ENCODE peak calls at places on chromosomes 3 and 15, in ten cellular contexts. J is ACHN; I is C1 segment of cervical spinal cord; W is endothelial cell; K is thoracic aorta; F is stimulated activated CD4-positive, alpha-beta T cell treated with anti-CD3 and anti-CD28 coated beads, TNF-alpha, amount 100 ng/mL, for 24 hours; U is hypothalamus; S is neural crest cell; H is fibroblast of gingiva; B is kidney epithelial cell. Q is an unnamed sample.

GRCh38 chr3:161038725-161039124 is 66.4 kb downstream of the B3GALNT1 start:
- DNase-seq in U (no peak), K (no peak), H (no peak), W (no peak), F (no peak), S (no peak), B (no peak), J (no peak), I (no peak), Q (no peak)

GRCh38 chr15:59657635-59658125 is 365 bp upstream of the GTF2A2 start:
- DNase-seq in S (no peak), U (no peak), K (no peak), F (no peak), B (no peak), H (no peak), I (no peak), J (no peak), W (no peak), Q (no peak)

GRCh38 chr3:31436830-31437229 is 95.9 kb upstream of the STT3B start:
- DNase-seq in F (no peak), I (no peak), B (no peak), W (no peak), U (no peak), K (no peak), J (no peak), H (no peak), S (no peak), Q (no peak)

GRCh38 chr15:70096215-70096974 is 1.3 kb downstream of the TLE3 start:
- DNase-seq in I (no peak), U (no peak), B (no peak), F (peak), W (peak), K (no peak), S (peak), H (peak), J (peak), Q (no peak)

GRCh38 chr3:81859524-81859923 is 98.1 kb upstream of the GBE1 start:
- DNase-seq in I (no peak), U (no peak), S (no peak), B (no peak), K (no peak), F (no peak), J (no peak), W (no peak), H (no peak), Q (no peak)

GRCh38 chr3:50317303-50317702 is 5.2 kb downstream of the HYAL2 start:
- DNase-seq in I (no peak), S (no peak), F (no peak), W (no peak), U (no peak), B (no peak), H (no peak), K (no peak), J (no peak), Q (no peak)

GRCh38 chr15:45100884-45101622 is 12.9 kb downstream of the DUOX2 start:
- DNase-seq in W (no peak), U (no peak), B (no peak), K (no peak), J (no peak), S (no peak), H (no peak), I (no peak), F (no peak), Q (no peak)

GRCh38 chr15:100669260-100669659 is 66.9 kb downstream of the ASB7 start:
- DNase-seq in U (no peak), K (no peak), H (no peak), I (no peak), F (no peak), J (no peak), W (no peak), B (no peak), S (no peak), Q (no peak)

GRCh38 chr15:76196286-76196948 is 114.9 kb downstream of the ETFA start:
- DNase-seq in S (no peak), H (peak), J (peak), F (no peak), I (peak), W (no peak), B (peak), U (peak), K (no peak), Q (peak)

GRCh38 chr15:58340176-58340575 is 91.6 kb upstream of the LIPC start:
- DNase-seq in S (no peak), U (no peak), J (no peak), I (no peak), K (no peak), H (no peak), B (no peak), F (no peak), W (no peak), Q (no peak)

GRCh38 chr15:64460737-64461576 is 579 bp downstream of the ZNF609 start:
- DNase-seq in F (no peak), K (no peak), S (no peak), W (peak), J (peak), I (no peak), H (peak), U (peak), B (peak), Q (peak)

GRCh38 chr15:57654136-57654845 is 52.2 kb upstream of the POLR2M start:
- DNase-seq in K (no peak), U (no peak), B (peak), F (no peak), J (no peak), S (no peak), H (peak), I (no peak), W (no peak), Q (no peak)

GRCh38 chr15:69380100-69380725 is 33.9 kb upstream of the KIF23 start:
- DNase-seq in I (no peak), K (no peak), H (peak), S (no peak), B (no peak), U (no peak), W (peak), J (no peak), F (no peak), Q (no peak)

GRCh38 chr3:70049761-70050160 is 50.2 kb downstream of the SAMMSON start:
- DNase-seq in H (peak), W (no peak), B (peak), J (peak), K (no peak), I (no peak), U (no peak), S (no peak), F (no peak), Q (no peak)

GRCh38 chr3:182837855-182838454 is 44.7 kb downstream of the ATP11B start:
- DNase-seq in I (no peak), W (no peak), J (peak), H (peak), F (no peak), B (no peak), U (no peak), S (no peak), K (no peak), Q (no peak)

GRCh38 chr15:99106417-99107220 is 1.7 kb downstream of the SYNM start:
- DNase-seq in B (no peak), W (no peak), J (no peak), F (no peak), K (no peak), H (no peak), I (no peak), U (no peak), S (no peak), Q (peak)

GRCh38 chr3:137610723-137611122 is 153.4 kb upstream of the SOX14 start:
- DNase-seq in F (no peak), W (no peak), H (no peak), B (no peak), U (no peak), J (no peak), S (no peak), I (no peak), K (no peak), Q (no peak)

GRCh38 chr3:25508901-25509300 is 80.8 kb downstream of the RARB start:
- DNase-seq in W (no peak), U (no peak), I (no peak), B (peak), H (no peak), J (peak), S (no peak), K (no peak), F (no peak), Q (no peak)

GRCh38 chr15:77076325-77076915 is 5.5 kb upstream of the TSPAN3 start:
- DNase-seq in K (no peak), H (no peak), B (no peak), S (no peak), I (no peak), F (no peak), U (peak), J (no peak), W (no peak), Q (no peak)

GRCh38 chr3:175266478-175266877 is 407.3 kb downstream of the NAALADL2 start:
- DNase-seq in W (no peak), B (no peak), K (no peak), F (no peak), S (no peak), U (no peak), I (no peak), J (no peak), H (peak), Q (no peak)

GRCh38 chr15:70505411-70505919 is 257.9 kb downstream of the UACA start:
- DNase-seq in H (peak), J (peak), I (no peak), K (no peak), W (no peak), F (no peak), S (no peak), U (no peak), B (peak), Q (no peak)

GRCh38 chr3:71955549-71956373 is 170.8 kb upstream of the PROK2 start:
- DNase-seq in U (peak), W (peak), I (peak), F (no peak), J (peak), B (peak), S (peak), H (peak), K (peak), Q (peak)

GRCh38 chr3:24793896-24794295 is 299.2 kb upstream of the THRB start:
- DNase-seq in B (no peak), S (no peak), F (no peak), H (no peak), U (no peak), W (no peak), J (no peak), I (no peak), K (no peak), Q (no peak)

GRCh38 chr3:197248341-197248740 is 50.1 kb downstream of the DLG1 start:
- DNase-seq in J (no peak), K (no peak), H (no peak), I (no peak), F (no peak), S (no peak), B (no peak), U (no peak), W (no peak), Q (no peak)

Q was measured in gastrocnemius medialis.